ENCODE peak calls at places on chromosomes 7 and 10, in seven cellular contexts. V is tibial nerve, H is esophagus squamous epithelium, M is A549, U is stomach, I is sigmoid colon, A is adrenal gland. Y is an unnamed sample.

GRCh38 chr10:133159950-133160812 is at the start of gene KNDC1:
- DNase-seq in V (no peak), H (no peak), M (peak), U (no peak), I (peak), A (peak), Y (peak)

GRCh38 chr7:135321556-135321955 is 87.9 kb downstream of the STRA8 start:
- DNase-seq in V (no peak), H (no peak), M (no peak), U (no peak), I (no peak), A (peak), Y (peak)

GRCh38 chr10:75925999-75926398 is 494.6 kb downstream of the LRMDA start:
- DNase-seq in V (no peak), H (no peak), M (no peak), U (no peak), I (no peak), A (no peak), Y (no peak)

GRCh38 chr10:24645784-24646183 is 77.9 kb downstream of the ARHGAP21 start:
- DNase-seq in V (no peak), H (no peak), M (no peak), U (no peak), I (no peak), A (no peak), Y (no peak)

GRCh38 chr10:27745719-27746363 is at the start of gene MKX:
- DNase-seq in V (no peak), H (no peak), M (no peak), U (peak), I (peak), A (no peak), Y (no peak)

GRCh38 chr10:3293536-3294431 is 121.2 kb upstream of the PITRM1 start:
- DNase-seq in V (no peak), H (no peak), M (no peak), U (no peak), I (no peak), A (peak), Y (no peak)

GRCh38 chr10:102721954-102722353 is 7.5 kb downstream of the SFXN2 start:
- DNase-seq in V (no peak), H (no peak), M (no peak), U (no peak), I (no peak), A (no peak), Y (no peak)

GRCh38 chr7:55523366-55523765 is 48.9 kb downstream of the VOPP1 start:
- DNase-seq in V (no peak), H (no peak), M (no peak), U (peak), I (no peak), A (no peak), Y (no peak)

GRCh38 chr10:102170602-102171001 is 18.4 kb downstream of the NOLC1 start:
- DNase-seq in V (no peak), H (no peak), M (no peak), U (no peak), I (no peak), A (no peak), Y (no peak)

GRCh38 chr10:111933937-111934336 is 249.6 kb downstream of the GPAM start:
- DNase-seq in V (no peak), H (no peak), M (no peak), U (no peak), I (no peak), A (no peak), Y (no peak)

GRCh38 chr7:1041471-1042160 is 2.7 kb upstream of the GPR146 start:
- DNase-seq in V (no peak), H (no peak), M (no peak), U (no peak), I (no peak), A (no peak), Y (no peak)

GRCh38 chr10:85611093-85611740 is 755.4 kb downstream of the GRID1 start:
- DNase-seq in V (no peak), H (no peak), M (no peak), U (no peak), I (no peak), A (no peak), Y (no peak)

GRCh38 chr10:85613391-85613790 is 753.2 kb downstream of the GRID1 start:
- DNase-seq in V (no peak), H (no peak), M (no peak), U (no peak), I (no peak), A (no peak), Y (no peak)

GRCh38 chr10:85612378-85612775 is 754.2 kb downstream of the GRID1 start:
- DNase-seq in V (no peak), H (no peak), M (no peak), U (no peak), I (no peak), A (no peak), Y (peak)

GRCh38 chr10:85611746-85612377 is 754.7 kb downstream of the GRID1 start:
- DNase-seq in V (no peak), H (no peak), M (no peak), U (no peak), I (no peak), A (no peak), Y (no peak)

DNA sequence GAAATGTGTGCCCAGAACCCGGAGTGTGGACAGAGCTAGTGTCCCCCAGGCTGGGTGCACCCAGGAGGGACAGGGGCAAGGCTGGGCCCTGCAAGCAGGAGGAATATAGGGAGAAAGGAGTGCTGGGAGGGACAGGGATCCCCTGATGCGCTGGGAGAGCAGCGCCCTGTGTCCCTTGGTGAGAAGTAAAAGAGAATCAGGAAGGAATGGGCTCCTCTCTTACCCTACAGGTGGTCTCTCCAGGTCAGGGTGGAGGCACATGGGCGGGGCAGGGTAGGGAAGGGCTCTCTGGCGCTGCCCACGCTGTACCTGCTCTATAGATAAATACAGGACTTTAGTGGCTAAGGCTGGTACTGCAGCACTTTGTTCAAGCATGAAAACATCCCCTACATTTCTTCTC is 753.8 kb downstream of the GRID1 start:
- DNase-seq in V (no peak), H (no peak), M (no peak), U (no peak), I (no peak), A (no peak), Y (no peak)
- TF ChIP-seq POLR2A in V (no peak), H (no peak), M (no peak), U (no peak), I (no peak), A (no peak), Y (no peak)

GRCh38 chr10:21525367-21526183 is at the start of gene SKIDA1:
- DNase-seq in V (peak), H (no peak), M (peak), U (peak), I (peak), A (peak), Y (peak)
- TF ChIP-seq POLR2A in V (peak), H (no peak), M (peak), U (no peak), I (no peak), A (no peak), Y (peak)

DNA sequence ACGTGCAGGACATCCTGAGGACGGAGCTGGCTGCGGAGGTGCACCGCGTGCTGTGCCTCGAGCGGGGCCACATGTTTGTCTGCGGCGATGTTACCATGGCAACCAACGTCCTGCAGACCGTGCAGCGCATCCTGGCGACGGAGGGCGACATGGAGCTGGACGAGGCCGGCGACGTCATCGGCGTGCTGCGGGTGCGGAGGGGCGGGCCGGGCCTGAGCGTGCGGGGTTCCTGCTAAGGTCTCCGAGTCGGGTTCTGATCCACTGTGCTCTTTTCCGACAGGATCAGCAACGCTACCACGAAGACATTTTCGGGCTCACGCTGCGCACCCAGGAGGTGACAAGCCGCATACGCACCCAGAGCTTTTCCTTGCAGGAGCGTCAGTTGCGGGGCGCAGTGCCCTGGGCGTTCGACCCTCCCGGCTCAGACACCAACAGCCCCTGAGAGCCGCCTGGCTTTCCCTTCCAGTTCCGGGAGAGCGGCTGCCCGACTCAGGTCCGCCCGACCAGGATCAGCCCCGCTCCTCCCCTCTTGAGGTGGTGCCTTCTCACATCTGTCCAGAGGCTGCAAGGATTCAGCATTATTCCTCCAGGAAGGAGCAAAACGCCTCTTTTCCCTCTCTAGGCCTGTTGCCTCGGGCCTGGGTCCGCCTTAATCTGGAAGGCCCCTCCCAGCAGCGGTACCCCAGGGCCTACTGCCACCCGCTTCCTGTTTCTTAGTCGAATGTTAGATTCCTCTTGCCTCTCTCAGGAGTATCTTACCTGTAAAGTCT is 10.4 kb downstream of the ATG9B start:
- DNase-seq in V (peak), H (peak), M (no peak), U (peak), I (peak), A (peak), Y (peak)
- TF ChIP-seq POLR2A in V (no peak), H (no peak), M (no peak), U (no peak), I (no peak), A (no peak), Y (no peak)

GRCh38 chr10:71747808-71748523 is 25.4 kb downstream of the VSIR start:
- DNase-seq in V (no peak), H (peak), M (no peak), U (no peak), I (no peak), A (no peak), Y (peak)
- TF ChIP-seq POLR2A in V (no peak), H (no peak), M (no peak), U (no peak), I (no peak), A (no peak), Y (no peak)

DNA sequence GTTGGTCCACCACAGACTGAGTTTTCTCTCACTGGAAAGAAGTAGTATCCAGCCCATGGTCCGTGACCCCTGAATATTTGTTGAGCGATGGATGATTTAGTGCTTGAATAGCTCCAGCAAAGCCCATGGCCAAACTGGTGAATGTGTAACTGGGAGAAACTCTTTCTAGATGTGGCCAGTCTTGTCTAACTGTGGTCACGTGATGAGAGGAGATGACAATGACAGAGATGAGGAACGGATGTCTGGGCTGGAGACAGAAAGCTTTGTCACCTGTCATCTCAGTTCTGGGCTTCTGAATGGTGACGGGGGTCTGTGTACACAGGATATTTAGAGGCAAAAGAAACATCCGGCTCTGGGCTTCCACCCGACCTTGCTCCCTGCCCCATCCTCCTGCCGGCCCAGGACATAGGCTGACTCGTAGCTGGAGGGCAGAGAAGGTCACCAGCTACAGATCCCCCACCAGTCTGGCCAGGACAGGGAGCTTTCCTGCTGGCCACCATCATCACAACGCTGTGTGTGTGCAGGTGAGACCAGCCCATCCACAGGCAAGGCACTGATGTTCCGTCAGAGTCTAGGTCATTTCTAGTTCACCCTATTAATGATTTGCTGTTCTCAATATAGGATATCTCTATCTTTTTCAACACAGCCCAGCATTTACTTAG is 152.5 kb upstream of the TNS3 start:
- DNase-seq in V (no peak), H (no peak), M (no peak), U (peak), I (no peak), A (peak), Y (no peak)
- TF ChIP-seq POLR2A in V (no peak), H (no peak), M (no peak), U (no peak), I (no peak), A (no peak), Y (no peak)

DNA sequence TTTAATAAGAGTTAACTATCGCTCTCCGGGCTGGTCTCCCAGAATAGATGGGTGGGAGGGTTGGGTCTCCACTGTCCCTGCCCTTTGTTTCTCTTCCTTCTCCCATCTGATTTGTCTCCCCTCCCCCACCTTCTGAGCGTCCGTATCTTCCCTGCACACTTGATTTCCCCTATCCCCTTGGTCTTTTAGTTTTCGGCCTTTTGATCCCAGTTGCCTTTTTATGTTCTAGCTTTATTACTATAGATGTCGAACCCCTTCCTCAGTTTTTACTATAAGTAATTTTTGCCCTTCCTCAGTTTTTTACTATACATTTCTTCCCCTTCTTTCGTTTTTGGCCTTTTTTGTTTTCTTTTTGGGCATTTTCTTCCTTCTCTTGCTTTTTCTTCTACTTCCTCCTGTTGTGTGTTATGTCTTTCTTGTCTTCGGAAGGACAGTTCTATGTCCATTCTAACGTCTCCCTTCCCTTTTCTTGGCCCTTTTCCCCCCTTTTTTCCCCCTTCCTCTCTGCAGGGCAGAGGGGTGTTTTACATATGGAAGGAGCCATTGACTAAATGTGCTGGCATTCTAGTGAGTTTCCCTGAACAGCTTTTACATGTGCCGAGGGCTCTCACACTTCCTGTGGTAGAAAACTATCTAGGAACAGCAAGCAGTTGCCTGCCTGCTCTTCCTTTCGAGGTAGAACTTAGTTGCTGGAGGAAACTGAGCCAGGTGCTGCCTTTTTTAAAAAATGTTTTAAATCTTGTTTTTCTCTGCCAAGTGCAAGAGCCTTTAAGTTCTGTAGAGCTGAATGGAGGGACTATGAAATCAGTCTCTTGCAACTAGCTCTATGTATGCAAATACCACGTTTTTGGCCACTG is 2.8 kb downstream of the TET1 start:
- DNase-seq in V (peak), H (no peak), M (no peak), U (no peak), I (no peak), A (no peak), Y (peak)
- TF ChIP-seq POLR2A in V (no peak), H (no peak), M (no peak), U (no peak), I (no peak), A (no peak), Y (no peak)

Y was measured in NB4.